ENCODE peak calls at places on chromosomes 4 and X, in five cellular contexts. One of them, this sample, is unnamed.

GRCh38 chr4:173370130-173370476 is 651 bp upstream of the SAP30 start:
- DNase-seq in heart left ventricle: peak; percentile 70
- DNase-seq in lower leg skin: peak; percentile 76
- DNase-seq in vagina: peak; percentile 97
- DNase-seq in uterus: peak; percentile 65
- DNase-seq in this sample: peak; percentile 71

GRCh38 chr4:16125571-16126445 is 42.0 kb upstream of the PROM1 start:
- DNase-seq in heart left ventricle: no peak
- DNase-seq in uterus: no peak
- DNase-seq in vagina: no peak
- DNase-seq in lower leg skin: no peak
- DNase-seq in this sample: no peak

GRCh38 chr4:138910914-138911336 is 104.7 kb upstream of the NOCT start:
- DNase-seq in heart left ventricle: peak; percentile 74
- DNase-seq in vagina: peak; percentile 91
- DNase-seq in uterus: peak; percentile 63
- DNase-seq in lower leg skin: peak; percentile 81
- DNase-seq in this sample: no peak

GRCh38 chrX:10636337-10636736 is 16.0 kb upstream of the MID1 start:
- DNase-seq in heart left ventricle: peak; percentile 21
- DNase-seq in lower leg skin: peak; percentile 22
- DNase-seq in uterus: peak; percentile 28
- DNase-seq in vagina: no peak
- DNase-seq in this sample: peak; percentile 9

GRCh38 chrX:55801811-55802210 is 84.3 kb downstream of the RRAGB start:
- DNase-seq in lower leg skin: no peak
- DNase-seq in uterus: no peak
- DNase-seq in vagina: no peak
- DNase-seq in heart left ventricle: no peak
- DNase-seq in this sample: no peak

GRCh38 chrX:73581002-73581628 is 18.1 kb downstream of the CHIC1 start:
- DNase-seq in heart left ventricle: no peak
- DNase-seq in lower leg skin: no peak
- DNase-seq in uterus: no peak
- DNase-seq in vagina: no peak
- DNase-seq in this sample: no peak

GRCh38 chr4:89545315-89545714 is 237.7 kb upstream of the GPRIN3 start:
- DNase-seq in lower leg skin: no peak
- DNase-seq in vagina: no peak
- DNase-seq in heart left ventricle: no peak
- DNase-seq in uterus: no peak
- DNase-seq in this sample: no peak

GRCh38 chr4:147110968-147111367 is 165.3 kb upstream of the TTC29 start:
- DNase-seq in vagina: no peak
- DNase-seq in uterus: no peak
- DNase-seq in lower leg skin: no peak
- DNase-seq in heart left ventricle: no peak
- DNase-seq in this sample: no peak

GRCh38 chr4:175509320-175509719 is 302.7 kb downstream of the GPM6A start:
- DNase-seq in lower leg skin: no peak
- DNase-seq in uterus: no peak
- DNase-seq in vagina: no peak
- DNase-seq in heart left ventricle: no peak
- DNase-seq in this sample: peak; percentile 38
- TF ChIP-seq CTCF in lower leg skin: no peak
- TF ChIP-seq CTCF in uterus: no peak
- TF ChIP-seq CTCF in vagina: no peak
- TF ChIP-seq CTCF in heart left ventricle: no peak
- TF ChIP-seq CTCF in this sample: peak; percentile 44

GRCh38 chrX:39821011-39821708 is 276.6 kb downstream of the BCOR start:
- DNase-seq in heart left ventricle: peak; percentile 25
- DNase-seq in uterus: peak; percentile 43
- DNase-seq in lower leg skin: no peak
- DNase-seq in vagina: no peak
- DNase-seq in this sample: no peak

GRCh38 chrX:39818750-39819149 is 279.0 kb downstream of the BCOR start:
- DNase-seq in heart left ventricle: no peak
- DNase-seq in vagina: no peak
- DNase-seq in uterus: no peak
- DNase-seq in lower leg skin: no peak
- DNase-seq in this sample: no peak

GRCh38 chrX:39822133-39822748 is 275.5 kb downstream of the BCOR start:
- DNase-seq in lower leg skin: no peak
- DNase-seq in vagina: no peak
- DNase-seq in uterus: no peak
- DNase-seq in heart left ventricle: no peak
- DNase-seq in this sample: no peak

GRCh38 chrX:39821709-39822095 is 276.1 kb downstream of the BCOR start:
- DNase-seq in heart left ventricle: no peak
- DNase-seq in vagina: no peak
- DNase-seq in lower leg skin: no peak
- DNase-seq in uterus: no peak
- DNase-seq in this sample: no peak

DNA sequence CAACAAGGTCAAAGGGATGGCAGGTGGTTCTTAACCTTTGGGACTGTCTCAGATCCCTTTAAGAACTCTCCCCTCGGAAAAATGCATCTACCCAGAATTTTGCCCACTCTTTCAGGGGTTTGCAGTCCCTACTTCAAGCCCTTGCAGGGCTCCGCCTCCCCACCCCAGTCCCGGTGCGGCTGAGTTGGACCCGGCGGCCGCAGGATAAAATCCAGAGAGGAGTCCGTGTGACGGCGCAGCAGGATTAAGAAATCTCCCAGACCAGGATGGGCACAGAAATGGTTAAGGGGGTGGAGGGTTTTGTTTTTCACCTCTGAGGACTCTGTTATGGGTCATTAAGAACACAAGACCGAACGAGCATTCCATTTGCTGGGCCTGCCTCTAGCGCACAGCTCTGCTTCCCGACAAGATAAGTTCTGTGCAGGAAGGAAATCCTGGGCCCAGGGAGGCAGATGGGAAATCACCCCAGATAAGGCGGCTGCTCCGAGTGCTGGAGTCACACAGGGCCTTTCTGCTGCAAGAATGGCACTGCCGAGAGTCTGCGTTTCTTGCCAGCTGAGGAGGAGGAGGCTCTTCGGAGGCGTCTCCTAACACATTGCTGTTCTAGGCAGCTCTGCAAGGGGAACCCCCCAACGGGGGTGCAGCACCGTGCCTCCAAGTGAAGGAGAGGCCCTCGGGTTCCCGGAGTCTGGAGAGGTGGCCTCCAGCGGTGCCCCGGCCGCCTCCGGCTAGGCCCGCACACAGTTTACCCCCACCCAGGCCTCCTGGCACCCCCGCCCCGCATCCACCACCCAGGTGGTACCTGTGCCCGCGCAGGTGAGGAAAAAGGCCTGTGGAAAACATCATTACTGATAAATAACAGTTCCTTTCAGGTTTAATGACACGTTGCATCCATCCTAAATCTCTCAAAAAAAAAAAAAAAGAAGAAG is 277.6 kb downstream of the BCOR start:
- DNase-seq in vagina: no peak
- DNase-seq in uterus: no peak
- DNase-seq in lower leg skin: no peak
- DNase-seq in heart left ventricle: no peak
- DNase-seq in this sample: no peak
- H3K4me3 ChIP-seq in vagina: no peak overlapping the region
- H3K4me3 ChIP-seq in uterus: peak overlapping the region; percentile 43
- H3K4me3 ChIP-seq in lower leg skin: no peak overlapping the region
- H3K4me3 ChIP-seq in heart left ventricle: peak overlapping the region; percentile 44
- H3K4me3 ChIP-seq in this sample: no peak overlapping the region

GRCh38 chrX:54043696-54044125 is 562 bp downstream of the PHF8 start:
- DNase-seq in lower leg skin: peak; percentile 13
- DNase-seq in heart left ventricle: peak; percentile 47
- DNase-seq in uterus: no peak
- DNase-seq in vagina: no peak
- DNase-seq in this sample: peak; percentile 58
- TF ChIP-seq POLR2A in lower leg skin: no peak
- TF ChIP-seq POLR2A in heart left ventricle: no peak
- TF ChIP-seq POLR2A in uterus: no peak
- TF ChIP-seq POLR2A in vagina: no peak
- TF ChIP-seq POLR2A in this sample: no peak

DNA sequence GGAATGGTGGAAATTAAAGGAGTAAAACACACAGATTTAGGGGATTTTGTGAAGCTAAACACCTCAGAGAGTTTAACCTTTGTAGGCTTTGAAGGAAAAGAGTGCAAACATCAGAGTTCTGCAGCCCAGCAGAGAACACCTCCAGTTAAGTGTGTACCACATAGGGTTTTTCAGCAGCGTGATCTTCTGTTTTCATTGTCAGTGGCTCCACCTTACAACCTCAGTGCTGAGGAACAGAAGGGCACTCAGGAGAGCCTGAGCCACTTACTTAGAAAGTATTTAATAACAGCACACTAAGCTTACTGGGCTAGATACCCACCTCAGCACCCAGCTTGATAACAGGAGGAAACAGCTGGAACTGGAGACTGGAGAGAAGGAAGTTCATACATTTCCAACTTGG is 2.0 kb upstream of the FBXW7 start:
- DNase-seq in uterus: no peak
- DNase-seq in vagina: no peak
- DNase-seq in heart left ventricle: no peak
- DNase-seq in lower leg skin: no peak
- DNase-seq in this sample: no peak
- TF ChIP-seq CTCF in uterus: no peak
- TF ChIP-seq CTCF in vagina: no peak
- TF ChIP-seq CTCF in heart left ventricle: no peak
- TF ChIP-seq CTCF in lower leg skin: no peak
- TF ChIP-seq CTCF in this sample: no peak

GRCh38 chrX:44342866-44343265 is 606 bp downstream of the EFHC2 start:
- DNase-seq in heart left ventricle: no peak
- DNase-seq in lower leg skin: no peak
- DNase-seq in uterus: no peak
- DNase-seq in vagina: no peak
- DNase-seq in this sample: no peak
- H3K4me3 ChIP-seq in heart left ventricle: peak overlapping the region; percentile 50
- H3K4me3 ChIP-seq in lower leg skin: no peak overlapping the region
- H3K4me3 ChIP-seq in uterus: peak overlapping the region; percentile 39
- H3K4me3 ChIP-seq in vagina: peak overlapping the region; percentile 38
- H3K4me3 ChIP-seq in this sample: peak overlapping the region; percentile 50

GRCh38 chrX:19920945-19921344 is 33.5 kb upstream of the SH3KBP1 start:
- DNase-seq in lower leg skin: no peak
- DNase-seq in uterus: no peak
- DNase-seq in heart left ventricle: no peak
- DNase-seq in vagina: no peak
- DNase-seq in this sample: no peak

GRCh38 chrX:19931146-19931545 is 43.7 kb upstream of the SH3KBP1 start:
- DNase-seq in vagina: no peak
- DNase-seq in lower leg skin: no peak
- DNase-seq in heart left ventricle: no peak
- DNase-seq in uterus: no peak
- DNase-seq in this sample: no peak

GRCh38 chrX:19924285-19924684 is 36.9 kb upstream of the SH3KBP1 start:
- DNase-seq in lower leg skin: no peak
- DNase-seq in heart left ventricle: no peak
- DNase-seq in vagina: peak; percentile 42
- DNase-seq in uterus: no peak
- DNase-seq in this sample: peak; percentile 61

DNA sequence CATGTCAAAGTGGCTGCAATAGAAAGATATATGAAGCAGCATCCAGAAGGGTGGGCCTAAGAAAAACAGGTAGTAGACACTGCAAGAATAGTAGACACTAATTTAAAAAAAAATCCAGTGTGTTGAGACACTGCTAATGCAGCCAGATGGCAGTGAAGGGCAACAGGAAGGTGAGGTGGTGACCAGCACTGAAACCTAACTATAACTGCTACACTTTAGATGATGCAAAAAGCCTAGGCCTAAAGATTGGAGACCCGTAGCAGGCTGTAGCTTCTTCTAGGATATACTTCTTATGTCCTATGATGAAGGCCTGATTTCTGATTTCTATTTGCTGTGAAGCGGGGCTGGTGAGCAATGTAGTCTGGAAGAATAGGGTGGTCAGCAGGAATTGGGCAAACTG is 38.7 kb upstream of the SH3KBP1 start:
- DNase-seq in vagina: peak; percentile 54
- DNase-seq in lower leg skin: no peak
- DNase-seq in heart left ventricle: no peak
- DNase-seq in uterus: no peak
- DNase-seq in this sample: no peak
- TF ChIP-seq POLR2A in vagina: no peak
- TF ChIP-seq POLR2A in lower leg skin: no peak
- TF ChIP-seq POLR2A in heart left ventricle: no peak
- TF ChIP-seq POLR2A in uterus: no peak
- TF ChIP-seq POLR2A in this sample: no peak

GRCh38 chr4:111641813-111642579 is 503.3 kb upstream of the FAM241A start:
- DNase-seq in heart left ventricle: peak; percentile 32
- DNase-seq in vagina: no peak
- DNase-seq in lower leg skin: peak; percentile 75
- DNase-seq in uterus: peak; percentile 54
- DNase-seq in this sample: peak; percentile 89
- TF ChIP-seq CTCF in heart left ventricle: peak; percentile 75
- TF ChIP-seq CTCF in vagina: no peak
- TF ChIP-seq CTCF in lower leg skin: no peak
- TF ChIP-seq CTCF in uterus: peak; percentile 79
- TF ChIP-seq CTCF in this sample: peak; percentile 82

GRCh38 chr4:169207436-169208089 is 63.2 kb downstream of the SH3RF1 start:
- DNase-seq in lower leg skin: no peak
- DNase-seq in heart left ventricle: no peak
- DNase-seq in vagina: no peak
- DNase-seq in uterus: no peak
- DNase-seq in this sample: no peak
- H3K4me3 ChIP-seq in lower leg skin: no peak overlapping the region
- H3K4me3 ChIP-seq in heart left ventricle: no peak overlapping the region
- H3K4me3 ChIP-seq in vagina: no peak overlapping the region
- H3K4me3 ChIP-seq in uterus: no peak overlapping the region
- H3K4me3 ChIP-seq in this sample: no peak overlapping the region

GRCh38 chr4:99853190-99853589 is 36.6 kb downstream of the DAPP1 start:
- DNase-seq in uterus: no peak
- DNase-seq in heart left ventricle: no peak
- DNase-seq in vagina: no peak
- DNase-seq in lower leg skin: no peak
- DNase-seq in this sample: no peak

GRCh38 chr4:99857302-99857701 is 36.9 kb downstream of the LAMTOR3 start:
- DNase-seq in lower leg skin: no peak
- DNase-seq in heart left ventricle: no peak
- DNase-seq in vagina: no peak
- DNase-seq in uterus: no peak
- DNase-seq in this sample: peak; percentile 62

GRCh38 chr4:99855677-99856076 is 38.5 kb downstream of the LAMTOR3 start:
- DNase-seq in lower leg skin: no peak
- DNase-seq in uterus: no peak
- DNase-seq in vagina: no peak
- DNase-seq in heart left ventricle: no peak
- DNase-seq in this sample: peak; percentile 70

GRCh38 chr4:99853993-99854392 is 37.4 kb downstream of the DAPP1 start:
- DNase-seq in lower leg skin: no peak
- DNase-seq in vagina: no peak
- DNase-seq in uterus: no peak
- DNase-seq in heart left ventricle: no peak
- DNase-seq in this sample: no peak

DNA sequence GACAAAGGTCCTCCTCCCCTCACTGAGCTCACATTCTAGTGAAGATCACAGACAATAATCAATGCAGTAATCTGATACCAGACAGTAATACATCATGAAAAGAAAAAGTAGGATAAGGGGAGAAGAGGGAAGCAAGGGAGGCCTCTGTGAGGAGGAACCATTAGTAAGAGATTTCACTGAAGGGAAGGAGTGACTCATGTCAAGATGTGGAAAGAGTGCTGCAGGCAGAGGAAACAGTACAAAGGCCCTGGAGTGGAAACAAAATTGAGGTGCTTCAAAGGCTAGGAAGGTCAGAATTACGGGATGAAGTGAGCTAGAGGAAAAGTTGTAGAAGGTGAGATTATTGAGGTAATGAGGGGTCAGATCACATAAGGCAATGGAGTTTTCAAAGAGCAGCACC is 38.1 kb downstream of the LAMTOR3 start:
- DNase-seq in heart left ventricle: no peak
- DNase-seq in uterus: no peak
- DNase-seq in vagina: no peak
- DNase-seq in lower leg skin: no peak
- DNase-seq in this sample: peak; percentile 83
- TF ChIP-seq POLR2A in heart left ventricle: no peak
- TF ChIP-seq POLR2A in uterus: no peak
- TF ChIP-seq POLR2A in vagina: no peak
- TF ChIP-seq POLR2A in lower leg skin: no peak
- TF ChIP-seq POLR2A in this sample: no peak

This sample was measured in NB4.